ENCODE peak calls at places on chromosomes 2 and 18, in five cellular contexts. A is body of pancreas, U is Peyer's patch, J is prostate gland, W is H1. V is an unnamed sample.

GRCh38 chr2:216915548-216916128 is 55.8 kb upstream of the TNP1 start:
- DNase-seq in A (no peak), U (no peak), J (no peak), W (no peak), V (no peak)

GRCh38 chr2:98389248-98389605 is 43.0 kb downstream of the CNGA3 start:
- DNase-seq in A (no peak), U (no peak), J (no peak), W (no peak), V (no peak)

GRCh38 chr2:237057893-237058300 is 27.8 kb upstream of the COPS8 start:
- DNase-seq in A (no peak), U (no peak), J (no peak), W (no peak), V (no peak)

GRCh38 chr2:21395366-21395765 is 271.6 kb downstream of the TDRD15 start:
- DNase-seq in A (no peak), U (no peak), J (no peak), W (no peak), V (no peak)

GRCh38 chr2:188345439-188345838 is 53.8 kb downstream of the GULP1 start:
- DNase-seq in A (no peak), U (no peak), J (no peak), W (no peak), V (no peak)

GRCh38 chr18:13381907-13382682 is 163.5 kb downstream of the LDLRAD4 start:
- DNase-seq in A (peak; percentile 72), U (peak; percentile 76), J (peak; percentile 55), W (no peak), V (no peak)

GRCh38 chr2:176092270-176093144 is at the start of gene HOXD13:
- DNase-seq in A (no peak), U (peak; percentile 37), J (peak; percentile 81), W (no peak), V (no peak)

GRCh38 chr2:173652311-173652710 is 297.6 kb downstream of the CDCA7 start:
- DNase-seq in A (no peak), U (no peak), J (no peak), W (no peak), V (no peak)

GRCh38 chr2:946073-947005 is 4.3 kb upstream of the SNTG2 start:
- DNase-seq in A (no peak), U (no peak), J (no peak), W (no peak), V (no peak)

GRCh38 chr2:37625156-37625555 is 46.3 kb downstream of the CDC42EP3 start:
- DNase-seq in A (no peak), U (no peak), J (no peak), W (no peak), V (no peak)

GRCh38 chr2:197307933-197308521 is 2.6 kb downstream of the ANKRD44 start:
- DNase-seq in A (no peak), U (peak; percentile 67), J (no peak), W (no peak), V (no peak)

GRCh38 chr2:48112911-48113687 is 206.8 kb upstream of the FBXO11 start:
- DNase-seq in A (no peak), U (no peak), J (no peak), W (no peak), V (no peak)

GRCh38 chr2:69584127-69584889 is 59.2 kb downstream of the AAK1 start:
- DNase-seq in A (no peak), U (no peak), J (no peak), W (no peak), V (no peak)

GRCh38 chr18:44679912-44680270 is 797 bp upstream of the SETBP1 start:
- DNase-seq in A (peak; percentile 63), U (peak; percentile 82), J (peak; percentile 65), W (no peak), V (peak; percentile 90)

GRCh38 chr2:152609174-152609573 is 108.1 kb downstream of the PRPF40A start:
- DNase-seq in A (no peak), U (no peak), J (no peak), W (no peak), V (no peak)

GRCh38 chr2:161068670-161069069 is 91.6 kb upstream of the TANK start:
- DNase-seq in A (no peak), U (no peak), J (no peak), W (no peak), V (no peak)

GRCh38 chr2:10338242-10339188 is 35.8 kb downstream of the HPCAL1 start:
- DNase-seq in A (no peak), U (no peak), J (no peak), W (no peak), V (peak; percentile 51)

GRCh38 chr2:33521791-33522281 is 45.4 kb downstream of the RASGRP3 start:
- DNase-seq in A (no peak), U (no peak), J (peak; percentile 31), W (no peak), V (no peak)

GRCh38 chr2:141062443-141062842 is 1068.4 kb downstream of the LRP1B start:
- DNase-seq in A (peak; percentile 40), U (no peak), J (no peak), W (no peak), V (no peak)

GRCh38 chr2:42032796-42033195 is 15.0 kb upstream of the PKDCC start:
- DNase-seq in A (no peak), U (no peak), J (no peak), W (no peak), V (no peak)

GRCh38 chr2:3519255-3520190 is at the start of gene ADI1:
- DNase-seq in A (peak; percentile 85), U (peak; percentile 89), J (peak; percentile 75), W (peak; percentile 43), V (peak; percentile 96)

GRCh38 chr2:3516831-3517230 is 2.5 kb downstream of the ADI1 start:
- DNase-seq in A (no peak), U (peak; percentile 21), J (no peak), W (no peak), V (no peak)

GRCh38 chr2:3520591-3520990 is 1.3 kb upstream of the ADI1 start:
- DNase-seq in A (no peak), U (peak; percentile 42), J (no peak), W (no peak), V (no peak)

GRCh38 chr2:3517948-3518495 is 1.3 kb downstream of the ADI1 start:
- DNase-seq in A (no peak), U (no peak), J (no peak), W (no peak), V (no peak)

DNA sequence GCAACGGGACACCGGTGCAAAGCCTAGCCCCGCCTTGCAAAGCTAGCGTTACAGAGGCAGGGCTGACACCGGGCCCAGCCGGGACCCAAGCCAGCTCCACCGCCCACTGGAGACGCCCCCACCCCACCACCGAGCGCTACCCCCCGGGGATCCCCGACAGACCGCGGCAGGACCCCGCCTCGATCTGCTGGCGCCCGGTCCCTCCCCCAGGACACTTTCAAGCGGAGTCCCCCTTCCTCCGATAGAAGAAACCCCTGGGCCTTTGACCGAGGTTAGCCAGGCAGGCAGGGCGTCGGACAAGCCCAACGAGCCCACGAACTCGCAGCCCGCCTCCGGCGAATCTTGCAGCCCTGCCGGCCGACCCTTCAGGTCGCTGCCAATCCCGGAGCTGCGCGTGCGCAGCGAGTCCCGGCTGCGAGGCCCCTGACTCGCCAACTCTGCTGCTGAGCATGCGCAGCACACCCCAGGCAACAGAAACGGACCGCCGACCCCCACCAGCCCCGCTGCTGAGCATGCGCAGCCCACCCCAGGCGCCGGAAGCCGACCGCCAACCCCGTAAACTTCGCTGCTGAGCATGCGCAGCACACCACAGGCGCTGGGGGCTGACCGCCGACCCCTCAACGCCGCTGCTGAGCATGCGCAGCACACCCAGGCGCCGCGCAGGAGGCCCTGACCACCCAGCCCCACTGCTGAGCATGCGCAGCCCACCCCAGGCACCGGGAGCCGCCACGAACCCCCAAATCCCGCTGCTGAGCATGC is 656 bp downstream of the ADI1 start:
- DNase-seq in A (peak; percentile 98), U (peak; percentile 98), J (peak; percentile 94), W (peak; percentile 99), V (peak; percentile 98)
- TF ChIP-seq POLR2A in A (peak; percentile 52), U (peak; percentile 8), J (peak; percentile 36), W (no peak), V (peak; percentile 85)

GRCh38 chr18:9289698-9290097 is 44.9 kb upstream of the TWSG1 start:
- DNase-seq in A (no peak), U (no peak), J (no peak), W (no peak), V (no peak)
- H3K9me3 ChIP-seq in A (no peaks in the 10 kb centered on the region), U (no peaks in the 10 kb centered on the region), J (no peaks in the 10 kb centered on the region), W (peaks cover 19% of the 10 kb centered on the region), V (peaks cover 21% of the 10 kb centered on the region)

DNA sequence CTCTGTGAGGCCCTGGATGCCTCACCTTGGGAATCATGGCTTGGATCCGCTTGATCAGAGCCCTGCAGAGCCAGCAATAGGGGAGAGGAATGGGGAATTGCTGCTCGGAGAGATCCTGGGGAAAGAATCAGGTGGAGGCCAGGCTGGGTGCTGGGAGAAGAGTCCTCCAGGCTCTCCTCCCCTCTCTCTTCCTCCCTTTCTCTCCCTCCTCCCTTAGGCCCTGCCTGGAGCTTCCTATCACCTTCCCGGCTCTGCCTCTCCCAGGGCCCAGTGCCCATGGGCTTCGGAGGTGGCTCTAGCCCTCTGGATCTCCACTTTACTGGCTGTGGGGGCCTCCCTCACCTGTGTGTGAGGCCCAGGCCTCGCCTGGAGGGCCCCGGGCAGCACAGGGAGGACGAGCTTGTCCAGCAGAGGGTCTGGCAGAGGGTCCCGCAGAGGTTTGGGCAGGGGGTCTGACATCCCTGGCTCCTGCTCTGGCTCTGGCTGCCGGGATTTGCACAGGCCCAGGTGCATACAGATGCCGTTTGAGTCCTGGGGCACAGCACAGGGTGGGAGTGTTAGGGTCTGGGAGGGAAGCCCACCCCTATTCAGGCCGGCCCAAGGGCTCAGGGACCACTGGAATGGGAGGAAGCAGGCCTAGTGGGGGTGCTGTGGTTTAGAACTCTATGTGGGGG is 2.6 kb downstream of the SFTPB start:
- DNase-seq in A (no peak), U (peak; percentile 28), J (no peak), W (no peak), V (no peak)
- TF ChIP-seq POLR2A in A (no peak), U (no peak), J (no peak), W (no peak), V (no peak)

GRCh38 chr2:120653871-120654270 is 81.8 kb upstream of the GLI2 start:
- DNase-seq in A (no peak), U (no peak), J (no peak), W (no peak), V (no peak)

GRCh38 chr2:120653026-120653425 is 82.6 kb upstream of the GLI2 start:
- DNase-seq in A (no peak), U (no peak), J (no peak), W (no peak), V (no peak)

GRCh38 chr2:120656273-120656960 is 79.3 kb upstream of the GLI2 start:
- DNase-seq in A (peak; percentile 30), U (no peak), J (no peak), W (no peak), V (no peak)

GRCh38 chr2:120651818-120652217 is 83.8 kb upstream of the GLI2 start:
- DNase-seq in A (no peak), U (no peak), J (no peak), W (no peak), V (no peak)

DNA sequence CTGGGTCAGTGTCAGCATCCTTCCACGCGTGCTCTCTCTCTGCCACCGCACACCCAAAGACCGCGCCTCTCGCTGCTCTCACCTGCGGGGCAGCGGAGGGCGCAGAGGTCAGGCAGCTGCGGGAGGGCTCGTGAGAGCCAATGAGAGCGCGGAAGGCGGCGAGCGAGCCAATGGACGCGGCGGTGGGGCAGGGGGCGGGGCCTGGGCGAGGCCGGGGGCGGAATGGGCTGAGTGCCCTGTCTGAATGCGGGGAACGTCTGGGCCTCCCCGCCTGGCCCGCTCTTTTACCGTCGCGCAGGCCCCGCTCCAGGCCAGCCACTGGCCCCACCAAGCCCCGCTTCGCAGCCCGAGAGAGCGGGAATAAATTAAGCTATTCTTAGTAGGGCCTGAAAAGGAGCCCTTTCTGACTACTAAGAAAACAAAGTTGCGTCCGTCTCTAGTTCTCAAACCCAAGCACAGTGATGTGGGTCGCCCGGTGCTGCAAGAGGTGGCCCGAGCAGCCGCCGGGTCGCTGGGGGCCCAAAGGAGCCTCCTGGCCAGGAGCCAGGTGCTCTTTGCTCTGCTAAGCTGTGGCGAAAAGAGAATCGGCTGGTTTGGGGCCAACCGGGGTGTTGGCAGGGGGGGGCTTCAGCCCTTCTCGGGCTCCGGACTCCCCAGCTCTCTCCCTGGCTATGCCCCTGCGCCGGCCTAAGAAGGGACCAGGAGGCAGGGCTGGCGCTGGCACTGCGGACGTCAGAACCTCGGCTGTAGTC is 81.1 kb upstream of the GLI2 start:
- DNase-seq in A (no peak), U (no peak), J (no peak), W (no peak), V (no peak)
- H3K9me3 ChIP-seq in A (no peaks in the 10 kb centered on the region), U (no peaks in the 10 kb centered on the region), J (no peaks in the 10 kb centered on the region), W (peaks cover 14% of the 10 kb centered on the region), V (peaks cover 4% of the 10 kb centered on the region)